ENCODE peak calls at places on chromosomes 3 and 15, in seven cellular contexts. I is heart right ventricle, F is hepatocyte, L is cardiac fibroblast, B is AG09309, D is A549, V is lower lobe of right lung. K is an unnamed sample.
A peak's percentile ranks its signal among the peaks of the same experiment; 100 is the strongest.

GRCh38 chr3:114019486-114019885 is 36.8 kb downstream of the CCDC191 start:
- DNase-seq in I (no peak), F (no peak), L (no peak), B (no peak), D (no peak), V (no peak), K (no peak)

GRCh38 chr3:164640586-164640985 is 437.7 kb downstream of the SI start:
- DNase-seq in I (no peak), F (no peak), L (no peak), B (no peak), D (no peak), V (no peak), K (no peak)

GRCh38 chr15:60414016-60414682 is 16.4 kb upstream of the ANXA2 start:
- DNase-seq in I (no peak), F (no peak), L (peak; percentile 58), B (no peak), D (peak; percentile 51), V (no peak), K (peak; percentile 63)

GRCh38 chr15:22871481-22872076 is 33.1 kb downstream of the NIPA2 start:
- DNase-seq in I (no peak), F (no peak), L (no peak), B (no peak), D (no peak), V (no peak), K (no peak)

GRCh38 chr3:169112153-169112892 is 551.2 kb downstream of the MECOM start:
- DNase-seq in I (no peak), F (no peak), L (peak; percentile 70), B (no peak), D (no peak), V (no peak), K (peak; percentile 79)

GRCh38 chr3:20154078-20154477 is 31.9 kb downstream of the SGO1 start:
- DNase-seq in I (no peak), F (no peak), L (no peak), B (no peak), D (no peak), V (no peak), K (no peak)

GRCh38 chr3:142117052-142117451 is 32.3 kb downstream of the TFDP2 start:
- DNase-seq in I (no peak), F (no peak), L (no peak), B (no peak), D (no peak), V (no peak), K (no peak)

GRCh38 chr15:60390931-60391501 is 6.8 kb downstream of the ANXA2 start:
- DNase-seq in I (peak; percentile 52), F (peak; percentile 78), L (peak; percentile 87), B (no peak), D (peak; percentile 82), V (no peak), K (peak; percentile 91)

GRCh38 chr3:138434276-138434874 is at the start of gene ESYT3:
- DNase-seq in I (peak; percentile 57), F (peak; percentile 88), L (peak; percentile 65), B (no peak), D (peak; percentile 58), V (peak; percentile 95), K (peak; percentile 34)

GRCh38 chr3:3286014-3286413 is 106.5 kb upstream of the CRBN start:
- DNase-seq in I (no peak), F (no peak), L (no peak), B (no peak), D (no peak), V (no peak), K (no peak)

GRCh38 chr3:141291610-141292345 is 60.2 kb downstream of the PXYLP1 start:
- DNase-seq in I (no peak), F (no peak), L (no peak), B (no peak), D (no peak), V (no peak), K (no peak)

GRCh38 chr3:160399347-160400047 is at the start of gene SMC4:
- DNase-seq in I (peak; percentile 91), F (peak; percentile 95), L (peak; percentile 94), B (peak; percentile 75), D (peak; percentile 93), V (peak; percentile 68), K (peak; percentile 96)

GRCh38 chr3:38327335-38328009 is 19.1 kb upstream of the XYLB start:
- DNase-seq in I (no peak), F (no peak), L (peak; percentile 33), B (peak; percentile 7), D (peak; percentile 14), V (no peak), K (peak; percentile 40)

DNA sequence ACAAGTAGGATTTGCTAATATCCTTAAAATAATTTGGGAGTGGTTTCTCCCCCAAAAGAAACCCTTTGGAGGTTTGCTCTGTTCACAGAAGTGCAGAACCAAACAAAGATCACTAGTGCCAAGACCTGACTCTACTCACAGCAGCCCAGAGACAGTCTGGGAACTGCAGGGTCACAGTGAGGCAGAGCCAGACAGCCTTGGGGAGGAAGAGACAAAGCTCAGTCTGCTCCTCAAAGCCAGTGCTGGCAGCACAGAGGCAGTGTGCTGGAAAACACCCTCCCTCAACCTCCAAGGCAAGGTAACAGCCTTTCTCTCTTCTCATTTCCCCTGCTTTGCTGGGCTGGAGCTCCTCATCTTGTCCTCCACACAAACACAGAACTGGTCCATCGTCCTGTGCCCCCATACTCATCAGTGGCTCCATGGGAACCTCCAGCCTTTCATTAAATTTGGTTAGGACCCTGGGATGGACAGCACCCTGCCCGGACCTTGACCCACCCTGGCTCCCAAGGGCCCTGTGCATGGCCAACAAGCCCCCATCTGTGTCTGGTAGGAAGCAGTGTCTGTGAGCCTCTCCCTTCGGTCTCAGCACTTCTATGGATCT is 12.6 kb downstream of the RAB6B start:
- DNase-seq in I (no peak), F (no peak), L (no peak), B (no peak), D (no peak), V (no peak), K (no peak)
- TF ChIP-seq CTCF in I (no peak), F (no peak), L (no peak), B (no peak), D (no peak), V (no peak), K (no peak)

GRCh38 chr15:65752151-65752700 is 39.9 kb downstream of the DENND4A start:
- DNase-seq in I (no peak), F (no peak), L (no peak), B (no peak), D (no peak), V (no peak), K (no peak)
- H3K4me3 ChIP-seq in I (no peak overlapping the region), F (no peak overlapping the region), L (no peak overlapping the region), B (no peak overlapping the region), D (no peak overlapping the region), V (no peak overlapping the region), K (no peak overlapping the region)

DNA sequence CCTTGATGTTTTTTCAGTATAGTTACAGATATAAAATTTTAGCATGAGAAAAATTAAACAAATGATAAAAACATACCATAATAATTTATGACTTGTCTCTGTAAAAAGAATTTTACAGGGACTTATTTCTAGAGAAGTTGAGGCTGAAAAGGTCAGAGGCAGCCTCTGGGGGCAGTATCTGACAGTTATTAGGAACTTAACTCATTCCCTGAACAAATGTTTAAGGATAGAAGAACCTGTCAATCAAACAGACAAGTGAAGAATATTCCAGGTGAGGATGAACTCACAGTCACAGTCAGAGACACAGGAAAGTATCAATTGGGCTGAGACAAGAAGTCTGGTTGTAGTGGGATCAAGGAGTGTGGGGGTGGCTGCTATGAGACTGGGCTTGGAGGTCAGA is 7.3 kb downstream of the MYLK start:
- DNase-seq in I (no peak), F (no peak), L (no peak), B (no peak), D (no peak), V (no peak), K (no peak)
- TF ChIP-seq CTCF in I (peak; percentile 13), F (peak; percentile 15), L (peak; percentile 7), B (peak; percentile 13), D (peak; percentile 24), V (peak; percentile 10), K (peak; percentile 11)

GRCh38 chr15:77818484-77819270 is 186.0 kb upstream of the LINGO1 start:
- DNase-seq in I (no peak), F (no peak), L (no peak), B (no peak), D (no peak), V (no peak), K (no peak)
- H3K4me3 ChIP-seq in I (peak overlapping the region; percentile 44), F (no peak overlapping the region), L (no peak overlapping the region), B (no peak overlapping the region), D (peak overlapping the region; percentile 54), V (no peak overlapping the region), K (no peak overlapping the region)

DNA sequence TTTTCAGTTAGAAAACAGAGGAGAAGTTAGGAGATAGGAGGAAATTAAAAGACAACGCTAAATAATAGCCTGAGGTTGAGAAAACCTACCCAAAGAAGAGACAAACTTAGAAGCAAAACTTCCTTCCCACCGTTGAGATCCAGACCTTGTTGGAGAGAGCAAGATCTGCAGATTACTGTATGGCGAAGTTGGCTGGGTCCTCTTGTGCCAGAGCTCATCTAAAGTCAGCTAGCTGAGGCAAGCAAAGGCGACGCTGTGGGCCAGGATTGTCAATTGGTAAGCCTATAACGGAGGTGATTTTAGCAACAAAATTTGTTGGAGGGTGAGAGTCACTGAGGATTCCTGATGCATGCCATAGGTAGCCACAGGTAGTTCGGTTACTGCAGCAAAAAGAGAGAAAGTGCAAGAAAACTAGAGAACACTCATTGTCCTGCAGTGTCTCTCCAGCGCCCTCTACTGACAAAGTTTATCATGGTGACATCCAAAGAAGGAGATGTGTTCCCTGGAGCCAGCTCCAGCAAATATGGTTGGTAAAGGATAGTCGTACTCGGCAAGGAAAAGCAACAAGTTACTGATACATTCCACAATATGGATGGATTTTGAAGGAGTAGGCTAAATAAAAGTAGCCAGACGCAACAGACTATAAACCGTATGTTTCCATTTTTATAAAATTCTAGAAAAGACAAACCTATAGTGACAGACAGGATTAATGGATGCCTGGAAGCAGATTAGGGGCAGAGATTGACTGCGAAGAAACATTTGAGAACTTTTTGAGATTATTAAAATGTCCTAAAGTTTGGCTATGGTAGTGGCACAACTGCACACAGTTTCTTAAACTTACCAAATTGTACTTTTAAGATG is 9.8 kb upstream of the OR5K4 start:
- DNase-seq in I (no peak), F (peak; percentile 79), L (peak; percentile 22), B (no peak), D (peak; percentile 53), V (no peak), K (peak; percentile 30)
- TF ChIP-seq CTCF in I (no peak), F (peak; percentile 55), L (peak; percentile 59), B (peak; percentile 67), D (peak; percentile 51), V (peak; percentile 50), K (peak; percentile 53)